ENCODE peak calls at places on chromosomes 3 and 15, in six cellular contexts. B is endodermal cell, C is cardiac muscle cell, H is ovary, P is Caco-2, Q is suprapubic skin. K is an unnamed sample.

GRCh38 chr15:70264014-70264492 is 166.3 kb upstream of the TLE3 start:
- DNase-seq in B (no peak), C (peak; percentile 18), H (no peak), P (no peak), Q (no peak), K (no peak)

GRCh38 chr3:190892328-190893011 is 30.0 kb upstream of the GMNC start:
- DNase-seq in B (peak; percentile 55), C (no peak), H (no peak), P (no peak), Q (no peak), K (no peak)

GRCh38 chr3:149339931-149340309 is 6.5 kb upstream of the TM4SF18 start:
- DNase-seq in B (peak; percentile 90), C (peak; percentile 97), H (peak; percentile 73), P (peak; percentile 90), Q (peak; percentile 82), K (peak; percentile 80)

GRCh38 chr3:197406266-197406665 is 107.9 kb upstream of the DLG1 start:
- DNase-seq in B (no peak), C (peak; percentile 72), H (peak; percentile 53), P (no peak), Q (no peak), K (no peak)

GRCh38 chr3:141738636-141739363 is 702 bp downstream of the RNF7 start:
- DNase-seq in B (no peak), C (peak; percentile 63), H (no peak), P (no peak), Q (no peak), K (no peak)

GRCh38 chr3:49513494-49514179 is 40.6 kb upstream of the BSN start:
- DNase-seq in B (no peak), C (no peak), H (no peak), P (no peak), Q (no peak), K (no peak)

GRCh38 chr3:193165431-193166120 is 75.4 kb upstream of the PLAAT1 start:
- DNase-seq in B (no peak), C (no peak), H (no peak), P (no peak), Q (no peak), K (no peak)

GRCh38 chr3:52704611-52705437 is 767 bp downstream of the GLT8D1 start:
- DNase-seq in B (peak; percentile 51), C (peak; percentile 26), H (peak; percentile 53), P (peak; percentile 56), Q (no peak), K (no peak)

GRCh38 chr15:32028921-32029320 is 1.4 kb upstream of the CHRNA7 start:
- DNase-seq in B (peak; percentile 85), C (no peak), H (no peak), P (no peak), Q (no peak), K (no peak)

GRCh38 chr15:32029409-32029861 is 880 bp upstream of the CHRNA7 start:
- DNase-seq in B (peak; percentile 83), C (peak; percentile 3), H (peak; percentile 45), P (no peak), Q (no peak), K (no peak)

GRCh38 chr15:32033186-32033890 is 3.0 kb downstream of the CHRNA7 start:
- DNase-seq in B (no peak), C (no peak), H (no peak), P (no peak), Q (no peak), K (no peak)

GRCh38 chr15:32030795-32031194 is 480 bp downstream of the CHRNA7 start:
- DNase-seq in B (peak; percentile 77), C (peak; percentile 5), H (no peak), P (no peak), Q (no peak), K (no peak)

DNA sequence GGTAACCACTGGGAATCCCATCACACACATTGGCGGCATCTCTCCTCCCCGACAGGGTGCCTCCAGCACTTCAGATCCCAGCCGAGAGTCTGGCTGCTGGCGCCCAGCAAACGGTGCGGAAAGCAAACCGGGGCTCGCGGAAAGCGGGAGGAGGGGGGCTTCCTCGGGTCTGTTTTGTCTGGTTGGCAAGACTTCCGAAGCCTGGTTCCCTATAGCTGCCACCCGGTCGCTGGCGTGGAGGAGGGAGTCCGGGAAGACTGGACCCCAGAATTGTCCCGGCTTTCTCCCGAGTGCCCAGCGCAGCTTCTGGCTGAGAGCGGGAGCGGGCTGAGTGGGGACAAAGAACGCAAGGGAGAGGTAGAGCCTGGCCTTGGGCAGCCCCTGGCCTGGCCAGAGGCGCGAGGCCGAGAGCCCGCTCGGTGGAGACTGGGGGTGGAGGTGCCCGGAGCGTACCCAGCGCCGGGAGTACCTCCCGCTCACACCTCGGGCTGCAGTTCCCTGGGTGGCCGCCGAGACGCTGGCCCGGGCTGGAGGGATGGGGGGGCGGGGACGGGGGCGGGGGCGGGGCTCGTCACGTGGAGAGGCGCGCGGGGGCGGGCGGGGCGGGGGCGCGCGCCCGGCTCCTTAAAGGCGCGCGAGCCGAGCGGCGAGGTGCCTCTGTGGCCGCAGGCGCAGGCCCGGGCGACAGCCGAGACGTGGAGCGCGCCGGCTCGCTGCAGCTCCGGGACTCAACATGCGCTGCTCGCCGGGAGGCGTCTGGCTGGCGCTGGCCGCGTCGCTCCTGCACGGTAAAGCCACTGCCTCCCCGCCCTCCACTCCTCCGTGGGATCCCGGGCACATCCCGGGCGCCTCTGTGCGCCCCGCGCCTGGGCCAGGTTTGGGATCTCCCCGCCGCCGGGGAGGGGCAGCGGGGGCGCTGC is at the start of gene CHRNA7:
- DNase-seq in B (peak; percentile 94), C (peak; percentile 43), H (peak; percentile 78), P (peak; percentile 69), Q (no peak), K (peak; percentile 86)
- H3K27me3 ChIP-seq in B (peaks cover 35% of the 10 kb centered on the region), C (peaks cover 20% of the 10 kb centered on the region), H (no peaks in the 10 kb centered on the region), P (peaks cover 7% of the 10 kb centered on the region), Q (peaks cover 48% of the 10 kb centered on the region), K (peaks cover 61% of the 10 kb centered on the region)

GRCh38 chr15:72982750-72983149 is 69.5 kb upstream of the NEO1 start:
- DNase-seq in B (no peak), C (peak; percentile 27), H (no peak), P (no peak), Q (no peak), K (no peak)
- H3K4me1 ChIP-seq in B (no peaks in the 10 kb centered on the region), C (no peaks in the 10 kb centered on the region), H (no peaks in the 10 kb centered on the region), P (no peaks in the 10 kb centered on the region), Q (no peaks in the 10 kb centered on the region), K (no peaks in the 10 kb centered on the region)

GRCh38 chr3:45798034-45798433 is 1.7 kb upstream of the SLC6A20 start:
- DNase-seq in B (no peak), C (no peak), H (no peak), P (no peak), Q (no peak), K (no peak)
- TF ChIP-seq CTCF in B (no peak), C (no peak), H (no peak), P (no peak), Q (no peak), K (no peak)

GRCh38 chr3:124588036-124588435 is 142.2 kb upstream of the UMPS start:
- DNase-seq in B (no peak), C (no peak), H (no peak), P (no peak), Q (no peak), K (no peak)

GRCh38 chr3:124586126-124587052 is 143.9 kb upstream of the UMPS start:
- DNase-seq in B (peak; percentile 87), C (no peak), H (no peak), P (no peak), Q (no peak), K (no peak)

GRCh38 chr3:124584552-124585391 is 145.5 kb upstream of the UMPS start:
- DNase-seq in B (peak; percentile 94), C (peak; percentile 53), H (peak; percentile 49), P (peak; percentile 89), Q (no peak), K (peak; percentile 79)

GRCh38 chr3:124588794-124589193 is 141.5 kb upstream of the UMPS start:
- DNase-seq in B (no peak), C (no peak), H (no peak), P (no peak), Q (no peak), K (no peak)

DNA sequence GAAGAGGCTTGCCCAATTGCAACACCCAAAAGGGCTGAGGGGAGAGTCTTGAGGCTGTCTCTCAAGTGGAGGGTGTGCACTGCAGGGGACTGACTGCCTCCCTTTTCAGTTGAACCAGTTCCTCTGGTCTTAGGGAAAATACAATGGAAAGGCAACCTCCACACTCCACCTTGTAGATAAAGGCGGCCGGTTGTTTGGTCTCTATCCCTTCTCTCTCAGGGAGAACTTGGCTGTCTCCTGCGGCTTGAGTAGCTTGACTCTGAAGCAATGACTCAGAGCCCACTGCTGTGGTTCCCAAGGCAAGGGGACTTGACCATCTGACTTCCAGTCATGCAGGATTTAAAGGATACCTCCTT is 143.2 kb upstream of the UMPS start:
- DNase-seq in B (peak; percentile 79), C (no peak), H (no peak), P (peak; percentile 82), Q (no peak), K (no peak)
- H3K27me3 ChIP-seq in B (peaks cover 33% of the 10 kb centered on the region), C (no peaks in the 10 kb centered on the region), H (no peaks in the 10 kb centered on the region), P (no peaks in the 10 kb centered on the region), Q (peaks cover 24% of the 10 kb centered on the region), K (no peaks in the 10 kb centered on the region)

DNA sequence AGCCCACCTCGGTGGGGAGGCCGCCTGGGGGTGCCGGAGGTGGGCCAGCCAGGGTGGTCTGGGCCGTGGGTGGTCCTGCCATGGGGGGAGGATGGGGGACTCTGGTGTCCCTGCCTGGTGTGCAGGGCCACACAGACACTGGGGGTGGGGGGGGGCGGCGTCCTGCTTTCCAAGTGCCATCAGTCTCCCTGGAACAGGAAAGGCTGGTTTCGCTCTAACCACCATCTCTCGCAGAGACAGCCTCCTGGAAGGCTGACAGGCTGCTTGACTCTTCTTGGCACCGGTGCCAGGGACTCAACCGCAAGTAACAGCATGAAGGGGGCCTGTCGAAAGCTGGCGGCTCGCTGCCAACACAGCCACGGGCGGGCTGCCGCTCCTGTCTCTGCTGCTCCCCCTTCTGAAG is 40.3 kb downstream of the RGMA start:
- DNase-seq in B (no peak), C (peak; percentile 58), H (no peak), P (no peak), Q (peak; percentile 78), K (peak; percentile 65)
- H3K4me1 ChIP-seq in B (no peaks in the 10 kb centered on the region), C (no peaks in the 10 kb centered on the region), H (no peaks in the 10 kb centered on the region), P (no peaks in the 10 kb centered on the region), Q (peaks cover 40% of the 10 kb centered on the region), K (no peaks in the 10 kb centered on the region)

GRCh38 chr3:45249391-45249790 is 23.3 kb upstream of the TMEM158 start:
- DNase-seq in B (no peak), C (no peak), H (no peak), P (no peak), Q (no peak), K (no peak)

GRCh38 chr3:45240292-45240691 is 14.2 kb upstream of the TMEM158 start:
- DNase-seq in B (no peak), C (no peak), H (no peak), P (no peak), Q (no peak), K (no peak)

GRCh38 chr3:45246236-45246635 is 20.1 kb upstream of the TMEM158 start:
- DNase-seq in B (no peak), C (no peak), H (no peak), P (no peak), Q (no peak), K (no peak)

GRCh38 chr3:45241206-45241605 is 15.1 kb upstream of the TMEM158 start:
- DNase-seq in B (peak; percentile 80), C (no peak), H (no peak), P (no peak), Q (no peak), K (no peak)

DNA sequence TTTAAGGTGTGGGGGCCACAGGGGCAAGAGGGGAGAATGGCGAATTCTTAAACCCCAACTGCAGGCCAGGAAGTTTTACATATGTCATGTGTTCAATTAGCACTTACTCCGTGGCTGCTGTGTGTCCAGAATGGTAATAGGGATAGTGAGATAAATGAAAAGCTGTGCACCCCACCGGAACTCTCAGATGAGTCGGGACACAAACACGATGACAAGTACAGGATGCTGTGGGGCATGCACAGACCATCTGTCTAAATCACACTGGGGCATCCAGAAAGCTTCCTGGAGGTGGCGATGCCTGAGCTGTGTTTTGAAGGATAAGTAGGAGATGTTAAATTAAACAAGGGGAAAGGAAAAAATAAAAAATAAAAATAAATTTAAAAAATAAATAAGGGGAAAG is 18.3 kb upstream of the TMEM158 start:
- DNase-seq in B (no peak), C (no peak), H (no peak), P (no peak), Q (no peak), K (no peak)
- TF ChIP-seq CTCF in B (no peak), C (no peak), H (no peak), P (no peak), Q (no peak), K (no peak)

K was measured in left lung.